ENCODE peak calls at places on chromosomes 2 and 18, in nine cellular contexts. D is Calu3, W is GM20000, H is vagina, N is MCF 10A, L is psoas muscle, M is upper lobe of right lung, Q is lower lobe of right lung, V is IMR-90. T is an unnamed sample.

GRCh38 chr18:58541789-58542425 is 87.0 kb downstream of the ALPK2 start:
- DNase-seq in D (peak), Q (no peak), W (peak), N (peak), V (peak), L (no peak), H (no peak), M (no peak), T (peak)

GRCh38 chr2:105403785-105404698 is 5.2 kb upstream of the FHL2 start:
- DNase-seq in L (peak), N (peak), M (no peak), Q (no peak), H (no peak), W (no peak), D (peak), V (peak), T (no peak)

GRCh38 chr18:35024965-35025364 is 16.2 kb upstream of the MAPRE2 start:
- DNase-seq in V (peak), D (no peak), M (no peak), N (peak), L (peak), Q (peak), W (no peak), H (peak), T (no peak)

GRCh38 chr2:241724259-241724974 is 10.0 kb upstream of the D2HGDH start:
- DNase-seq in Q (no peak), N (no peak), D (no peak), W (peak), V (no peak), M (no peak), L (no peak), H (no peak), T (no peak)

GRCh38 chr2:207782238-207783030 is 12.7 kb upstream of the FZD5 start:
- DNase-seq in N (no peak), Q (no peak), H (no peak), L (no peak), W (no peak), D (no peak), M (no peak), V (no peak), T (no peak)

GRCh38 chr2:175030380-175031271 is 25.4 kb upstream of the CHN1 start:
- DNase-seq in N (peak), Q (no peak), H (no peak), V (peak), L (peak), M (no peak), W (no peak), D (peak), T (peak)

GRCh38 chr2:240405654-240406313 is 29.7 kb upstream of the GPC1 start:
- DNase-seq in H (no peak), N (no peak), V (no peak), Q (no peak), M (peak), W (no peak), D (no peak), L (no peak), T (no peak)

GRCh38 chr2:53793261-53793660 is 6.4 kb downstream of the ERLEC1 start:
- DNase-seq in L (no peak), W (no peak), H (no peak), Q (no peak), D (no peak), V (no peak), N (no peak), M (no peak), T (no peak)

GRCh38 chr2:11073251-11073650 is 82.0 kb upstream of the SLC66A3 start:
- DNase-seq in N (peak), L (no peak), W (no peak), Q (no peak), M (peak), D (no peak), H (no peak), V (peak), T (peak)

GRCh38 chr18:9366126-9366714 is 31.6 kb downstream of the TWSG1 start:
- DNase-seq in M (no peak), Q (no peak), D (peak), L (no peak), V (peak), N (peak), H (no peak), W (no peak), T (no peak)

DNA sequence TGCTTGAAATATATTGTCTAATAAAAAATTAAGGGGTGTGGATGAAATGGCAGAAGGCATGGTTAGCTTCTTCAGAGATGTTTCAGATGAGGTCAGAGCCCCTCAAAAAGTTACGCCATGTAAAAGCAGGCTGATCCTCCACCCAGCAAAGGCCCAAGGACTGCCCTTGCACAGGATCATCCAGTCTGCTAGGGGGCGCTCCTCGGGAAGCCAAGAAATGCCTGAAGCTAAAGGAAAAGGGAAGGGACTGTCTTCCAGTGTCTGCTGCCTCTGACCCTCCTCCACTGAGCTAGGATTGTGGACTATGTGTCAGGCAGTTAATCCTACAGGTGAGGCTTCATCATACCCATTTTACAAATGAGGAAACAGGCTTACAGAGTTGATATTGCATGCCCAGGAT is 33.8 kb upstream of the TEX51 start:
- DNase-seq in M (no peak), V (no peak), N (no peak), W (no peak), D (no peak), H (no peak), L (no peak), Q (no peak), T (no peak)
- TF ChIP-seq CTCF in M (no peak), V (no peak), N (no peak), W (no peak), D (no peak), H (no peak), L (no peak), Q (no peak), T (peak)

GRCh38 chr2:109448946-109449788 is 164.6 kb downstream of the SEPTIN10 start:
- DNase-seq in H (no peak), W (no peak), V (no peak), Q (no peak), D (peak), M (peak), N (peak), L (peak), T (peak)
- TF ChIP-seq CTCF in H (no peak), W (no peak), V (no peak), Q (no peak), D (no peak), M (no peak), N (no peak), L (no peak), T (peak)

GRCh38 chr2:2777213-2777612 is 446.1 kb upstream of the MYT1L start:
- DNase-seq in H (no peak), Q (no peak), L (no peak), D (no peak), W (no peak), N (no peak), M (no peak), V (no peak), T (no peak)
- TF ChIP-seq CTCF in H (no peak), Q (no peak), L (no peak), D (no peak), W (no peak), N (no peak), M (no peak), V (no peak), T (no peak)

GRCh38 chr2:20609995-20610357 is 40.9 kb downstream of the HS1BP3 start:
- DNase-seq in M (peak), V (no peak), L (no peak), H (no peak), Q (no peak), W (no peak), D (no peak), N (no peak), T (no peak)

GRCh38 chr2:20611077-20611843 is 39.6 kb downstream of the HS1BP3 start:
- DNase-seq in L (peak), H (no peak), V (peak), M (peak), W (no peak), D (peak), Q (peak), N (no peak), T (no peak)

GRCh38 chr2:20608666-20609348 is 42.1 kb downstream of the HS1BP3 start:
- DNase-seq in N (no peak), M (peak), H (no peak), Q (peak), L (peak), V (peak), D (no peak), W (no peak), T (no peak)

GRCh38 chr2:20607446-20607845 is 43.5 kb downstream of the HS1BP3 start:
- DNase-seq in D (no peak), V (no peak), W (no peak), H (no peak), L (no peak), N (no peak), M (no peak), Q (no peak), T (no peak)

GRCh38 chr2:20609349-20609994 is 41.4 kb downstream of the HS1BP3 start:
- DNase-seq in M (peak), V (peak), Q (peak), W (no peak), D (no peak), L (peak), N (peak), H (no peak), T (no peak)
- TF ChIP-seq CTCF in M (no peak), V (no peak), Q (no peak), W (no peak), D (no peak), L (no peak), N (no peak), H (no peak), T (no peak)

GRCh38 chr2:74671479-74671878 is 17.4 kb downstream of the SEMA4F start:
- DNase-seq in Q (no peak), N (peak), V (peak), L (no peak), H (no peak), M (no peak), W (no peak), D (no peak), T (no peak)

GRCh38 chr2:74673821-74674528 is 19.9 kb downstream of the SEMA4F start:
- DNase-seq in L (no peak), N (no peak), M (no peak), W (no peak), H (no peak), D (no peak), V (no peak), Q (no peak), T (no peak)

GRCh38 chr2:74679615-74680014 is 25.6 kb downstream of the SEMA4F start:
- DNase-seq in M (no peak), W (no peak), Q (no peak), V (no peak), L (no peak), N (no peak), D (no peak), H (no peak), T (no peak)

GRCh38 chr2:74670263-74670662 is 16.2 kb downstream of the SEMA4F start:
- DNase-seq in L (no peak), D (no peak), H (no peak), Q (no peak), M (no peak), W (no peak), V (no peak), N (no peak), T (no peak)

GRCh38 chr2:74675090-74675489 is 21.0 kb downstream of the SEMA4F start:
- DNase-seq in M (no peak), H (no peak), L (no peak), V (no peak), Q (no peak), W (no peak), D (no peak), N (no peak), T (no peak)
- TF ChIP-seq CTCF in M (no peak), H (no peak), L (no peak), V (peak), Q (no peak), W (no peak), D (no peak), N (peak), T (no peak)

GRCh38 chr2:159228006-159228655 is 58.4 kb downstream of the WDSUB1 start:
- DNase-seq in D (no peak), Q (no peak), V (no peak), N (no peak), H (peak), W (no peak), L (no peak), M (no peak), T (no peak)
- TF ChIP-seq CTCF in D (no peak), Q (no peak), V (no peak), N (no peak), H (no peak), W (no peak), L (no peak), M (no peak), T (no peak)

GRCh38 chr18:74029161-74029560 is 118.5 kb downstream of the FBXO15 start:
- DNase-seq in M (no peak), W (no peak), N (no peak), Q (no peak), H (no peak), L (no peak), V (no peak), D (no peak), T (no peak)
- TF ChIP-seq CTCF in M (no peak), W (no peak), N (no peak), Q (no peak), H (no peak), L (no peak), V (no peak), D (no peak), T (no peak)

DNA sequence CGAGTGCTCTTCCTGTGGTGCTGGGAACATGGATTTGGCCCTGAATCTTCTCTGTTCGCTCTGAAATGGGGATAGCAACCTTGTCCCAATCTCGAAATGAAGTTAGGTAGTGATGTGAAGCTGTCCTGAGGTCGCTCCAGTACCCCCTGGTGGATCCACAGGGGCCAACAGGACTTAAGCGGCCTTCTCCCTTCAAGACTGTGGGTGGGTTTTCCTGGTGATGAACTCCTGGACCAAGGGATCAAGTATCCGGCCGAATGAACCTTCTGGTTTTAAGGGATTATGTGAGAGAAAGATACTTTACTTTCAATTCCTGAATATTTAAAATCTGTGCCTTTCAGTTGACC is 156.5 kb downstream of the NAPG start:
- DNase-seq in Q (no peak), V (no peak), W (no peak), M (no peak), N (no peak), L (no peak), H (no peak), D (no peak), T (peak)
- TF ChIP-seq CTCF in Q (no peak), V (no peak), W (no peak), M (no peak), N (no peak), L (no peak), H (no peak), D (no peak), T (peak)

DNA sequence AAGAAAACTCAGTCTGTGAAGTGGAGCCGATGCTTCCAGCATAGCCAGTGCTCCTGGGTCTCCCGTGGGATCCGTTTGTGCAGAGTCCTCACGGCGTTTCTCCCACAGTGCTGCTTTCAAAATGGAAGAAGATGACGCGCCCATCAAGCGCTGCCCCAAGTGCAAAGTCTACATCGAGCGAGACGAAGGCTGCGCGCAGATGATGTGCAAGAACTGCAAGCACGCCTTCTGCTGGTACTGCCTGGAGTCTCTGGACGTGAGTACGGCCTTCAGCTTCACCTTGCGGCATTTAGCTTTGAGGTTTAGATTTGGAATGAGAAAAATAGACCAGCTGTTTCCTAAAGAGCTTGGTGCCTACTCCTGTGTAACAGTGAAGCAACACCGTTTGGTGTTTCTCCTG is 107.0 kb downstream of the RNF144A start:
- DNase-seq in Q (no peak), V (no peak), M (no peak), W (no peak), D (no peak), N (no peak), H (no peak), L (no peak), T (no peak)
- TF ChIP-seq CTCF in Q (no peak), V (no peak), M (no peak), W (no peak), D (no peak), N (no peak), H (no peak), L (no peak), T (no peak)

GRCh38 chr2:55581435-55581834 is 36.0 kb downstream of the PPP4R3B start:
- DNase-seq in D (no peak), H (no peak), V (no peak), L (no peak), N (no peak), W (no peak), M (no peak), Q (no peak), T (no peak)
- TF ChIP-seq CTCF in D (no peak), H (no peak), V (peak), L (no peak), N (no peak), W (peak), M (peak), Q (no peak), T (peak)